ENCODE peak calls at places on chromosomes 2 and 18, in five cellular contexts. E is PC-3, S is lower lobe of right lung, W is A549, V is omental fat pad. T is an unnamed sample.

GRCh38 chr2:120765911-120766757 is 30.5 kb downstream of the GLI2 start:
- ATAC-seq in E (no peak), S (peak; percentile 68), W (peak; percentile 21), V (peak; percentile 54), T (no peak)

GRCh38 chr2:202965810-202966454 is 48.7 kb upstream of the NBEAL1 start:
- ATAC-seq in E (no peak), S (peak; percentile 29), W (peak; percentile 92), V (no peak), T (peak; percentile 99)

GRCh38 chr18:77205769-77206168 is 43.9 kb upstream of the GALR1 start:
- ATAC-seq in E (no peak), S (no peak), W (no peak), V (no peak), T (no peak)

GRCh38 chr2:10222-10875 is 36.0 kb downstream of the FAM110C start:
- ATAC-seq in E (no peak), S (peak; percentile 64), W (peak; percentile 47), V (peak; percentile 74), T (no peak)

GRCh38 chr2:2599441-2599840 is 268.4 kb upstream of the MYT1L start:
- ATAC-seq in E (no peak), S (no peak), W (no peak), V (no peak), T (no peak)

GRCh38 chr2:134407154-134407890 is 153.4 kb downstream of the MGAT5 start:
- ATAC-seq in E (no peak), S (no peak), W (no peak), V (no peak), T (peak; percentile 22)

GRCh38 chr2:119826370-119826961 is 66.7 kb downstream of the PTPN4 start:
- ATAC-seq in E (peak; percentile 57), S (no peak), W (peak; percentile 91), V (no peak), T (no peak)

GRCh38 chr2:136057023-136057801 is 60.7 kb downstream of the CXCR4 start:
- ATAC-seq in E (no peak), S (no peak), W (no peak), V (no peak), T (peak; percentile 69)

GRCh38 chr18:68833756-68834155 is 35.9 kb downstream of the CCDC102B start:
- ATAC-seq in E (peak; percentile 68), S (no peak), W (no peak), V (no peak), T (no peak)

GRCh38 chr18:10141559-10141958 is 227.7 kb downstream of the VAPA start:
- ATAC-seq in E (no peak), S (peak; percentile 31), W (peak; percentile 63), V (no peak), T (no peak)

GRCh38 chr2:233546774-233547173 is 19.8 kb downstream of the USP40 start:
- ATAC-seq in E (no peak), S (peak; percentile 63), W (no peak), V (no peak), T (no peak)

GRCh38 chr2:144052103-144052502 is 467.8 kb downstream of the ZEB2 start:
- ATAC-seq in E (no peak), S (no peak), W (no peak), V (no peak), T (no peak)

GRCh38 chr2:128512664-128513415 is 194.2 kb upstream of the HS6ST1 start:
- ATAC-seq in E (no peak), S (peak; percentile 14), W (no peak), V (no peak), T (no peak)

GRCh38 chr18:56248613-56249235 is 389.7 kb downstream of the TXNL1 start:
- ATAC-seq in E (no peak), S (no peak), W (no peak), V (no peak), T (peak; percentile 55)

GRCh38 chr18:79108520-79109215 is 39.5 kb downstream of the ATP9B start:
- ATAC-seq in E (no peak), S (no peak), W (no peak), V (no peak), T (no peak)

GRCh38 chr2:187054501-187055319 is 205.7 kb upstream of the ZSWIM2 start:
- ATAC-seq in E (no peak), S (no peak), W (peak; percentile 57), V (no peak), T (no peak)

GRCh38 chr18:21897811-21898210 is 157.2 kb downstream of the MIB1 start:
- ATAC-seq in E (peak; percentile 74), S (peak; percentile 60), W (peak; percentile 85), V (peak; percentile 56), T (no peak)

GRCh38 chr18:36296591-36297418 is 708 bp upstream of the FHOD3 start:
- ATAC-seq in E (peak; percentile 65), S (peak; percentile 44), W (peak; percentile 90), V (peak; percentile 60), T (no peak)

GRCh38 chr2:73451263-73451972 is 65.8 kb downstream of the ALMS1 start:
- ATAC-seq in E (no peak), S (peak; percentile 38), W (no peak), V (no peak), T (no peak)

GRCh38 chr2:10557506-10558265 is 109.6 kb upstream of the ODC1 start:
- ATAC-seq in E (no peak), S (no peak), W (peak; percentile 58), V (no peak), T (peak; percentile 13)

GRCh38 chr2:78202366-78202765 is 680.2 kb upstream of the LRRTM4 start:
- ATAC-seq in E (no peak), S (no peak), W (no peak), V (no peak), T (no peak)

GRCh38 chr2:101698419-101699190 is 1.1 kb downstream of the MAP4K4 start:
- ATAC-seq in E (no peak), S (no peak), W (peak; percentile 21), V (no peak), T (peak; percentile 3)

GRCh38 chr2:101300164-101300563 is 8.3 kb downstream of the RNF149 start:
- ATAC-seq in E (no peak), S (no peak), W (no peak), V (no peak), T (no peak)

GRCh38 chr2:170554278-170554955 is 160.7 kb upstream of the SP5 start:
- ATAC-seq in E (peak; percentile 64), S (no peak), W (no peak), V (peak; percentile 87), T (no peak)

GRCh38 chr2:127012868-127013267 is 94.1 kb downstream of the BIN1 start:
- ATAC-seq in E (no peak), S (no peak), W (no peak), V (no peak), T (no peak)

GRCh38 chr2:195612515-195613495 is 44.2 kb upstream of the SLC39A10 start:
- ATAC-seq in E (no peak), S (peak; percentile 94), W (peak; percentile 86), V (peak; percentile 85), T (no peak)

GRCh38 chr2:202932425-202933138 is 20.5 kb downstream of the CARF start:
- ATAC-seq in E (peak; percentile 49), S (peak; percentile 37), W (peak; percentile 42), V (peak; percentile 13), T (no peak)

GRCh38 chr2:189937691-189938090 is 124.8 kb downstream of the MSTN start:
- ATAC-seq in E (no peak), S (no peak), W (no peak), V (no peak), T (no peak)

GRCh38 chr2:229713371-229714079 is 830 bp downstream of the DNER start:
- ATAC-seq in E (peak; percentile 13), S (peak; percentile 6), W (peak; percentile 85), V (no peak), T (peak; percentile 33)

GRCh38 chr2:7368211-7368610 is 451.0 kb downstream of the RNF144A start:
- ATAC-seq in E (no peak), S (no peak), W (no peak), V (no peak), T (no peak)

GRCh38 chr2:238450440-238450861 is 23.7 kb downstream of the ASB1 start:
- ATAC-seq in E (no peak), S (no peak), W (no peak), V (no peak), T (no peak)

GRCh38 chr18:12093520-12094257 is at the start of gene ANKRD62:
- ATAC-seq in E (no peak), S (no peak), W (no peak), V (no peak), T (no peak)

GRCh38 chr2:164678750-164679149 is 57.5 kb upstream of the GRB14 start:
- ATAC-seq in E (no peak), S (no peak), W (no peak), V (no peak), T (no peak)

GRCh38 chr2:62219407-62220159 is 23.7 kb downstream of the B3GNT2 start:
- ATAC-seq in E (no peak), S (peak; percentile 39), W (no peak), V (no peak), T (peak; percentile 36)

GRCh38 chr2:10303634-10304378 is 1.1 kb downstream of the HPCAL1 start:
- ATAC-seq in E (peak; percentile 14), S (peak; percentile 40), W (peak; percentile 38), V (peak; percentile 4), T (peak; percentile 3)

GRCh38 chr2:101779652-101780051 is 82.1 kb downstream of the MAP4K4 start:
- ATAC-seq in E (no peak), S (no peak), W (no peak), V (no peak), T (peak; percentile 42)

GRCh38 chr2:128513416-128514283 is 195.0 kb upstream of the HS6ST1 start:
- ATAC-seq in E (no peak), S (peak; percentile 87), W (no peak), V (no peak), T (no peak)

GRCh38 chr2:19120941-19121750 is 237.3 kb downstream of the OSR1 start:
- ATAC-seq in E (peak; percentile 96), S (peak; percentile 67), W (no peak), V (no peak), T (no peak)

GRCh38 chr2:3320910-3321605 is 56.6 kb downstream of the EIPR1 start:
- ATAC-seq in E (no peak), S (no peak), W (no peak), V (no peak), T (no peak)

T was measured in activated CD4-positive, CD25-positive, alpha-beta regulatory T cell treated with anti-CD3 and anti-CD28 coated beads, Interleukin-2, amount 50 U/mL, for 24 hours.